ENCODE peak calls at places on chromosomes 1 and 21, in four cellular contexts. N is ovary, G is fibroblast of lung, L is right lobe of liver. O is an unnamed sample. For H3K36me3, the result is how much of the 10 kb centered on the place peaks cover.

GRCh38 chr1:32508751-32509140 is 30.5 kb upstream of the ZBTB8A start:
- DNase-seq in N (no peak), G (no peak), L (no peak), O (no peak)

GRCh38 chr1:24351918-24352637 is 32.9 kb downstream of the GRHL3 start:
- DNase-seq in N (no peak), G (peak), L (no peak), O (peak)

GRCh38 chr1:19385869-19386591 is 73.9 kb downstream of the SLC66A1 start:
- DNase-seq in N (peak), G (peak), L (peak), O (peak)

GRCh38 chr21:37342046-37342632 is 24.4 kb upstream of the DYRK1A start:
- DNase-seq in N (no peak), G (no peak), L (no peak), O (no peak)

GRCh38 chr1:106290805-106291537 is 765.5 kb upstream of the PRMT6 start:
- DNase-seq in N (no peak), G (peak), L (no peak), O (no peak)

GRCh38 chr1:206050655-206051235 is 2.2 kb upstream of the RHEX start:
- DNase-seq in N (no peak), G (no peak), L (no peak), O (no peak)

GRCh38 chr1:234629026-234629425 is 19.0 kb upstream of the IRF2BP2 start:
- DNase-seq in N (no peak), G (no peak), L (no peak), O (no peak)

GRCh38 chr1:181369416-181369815 is 113.9 kb upstream of the CACNA1E start:
- DNase-seq in N (no peak), G (no peak), L (no peak), O (no peak)

GRCh38 chr1:15919316-15919715 is 56.6 kb downstream of the ZBTB17 start:
- DNase-seq in N (no peak), G (peak), L (no peak), O (no peak)

GRCh38 chr21:14962217-14962616 is 102.6 kb downstream of the NRIP1 start:
- DNase-seq in N (no peak), G (no peak), L (no peak), O (no peak)

GRCh38 chr1:185291159-185291558 is 25.9 kb downstream of the IVNS1ABP start:
- DNase-seq in N (no peak), G (no peak), L (no peak), O (no peak)

GRCh38 chr1:227797144-227797543 is 18.3 kb upstream of the PRSS38 start:
- DNase-seq in N (no peak), G (no peak), L (no peak), O (no peak)

GRCh38 chr1:78096976-78097375 is 51.2 kb downstream of the GIPC2 start:
- DNase-seq in N (no peak), G (no peak), L (no peak), O (no peak)

GRCh38 chr21:39715804-39716397 is 29.1 kb upstream of the IGSF5 start:
- DNase-seq in N (peak), G (peak), L (peak), O (peak)

GRCh38 chr1:203640723-203641523 is 14.3 kb downstream of the ATP2B4 start:
- DNase-seq in N (no peak), G (no peak), L (no peak), O (no peak)

GRCh38 chr1:231338270-231339128 is at the start of gene SPRTN:
- DNase-seq in N (no peak), G (peak), L (no peak), O (no peak)

GRCh38 chr1:182841368-182841988 is 2.3 kb downstream of the DHX9 start:
- DNase-seq in N (no peak), G (peak), L (no peak), O (peak)

GRCh38 chr1:54557956-54558355 is 9.9 kb downstream of the ACOT11 start:
- DNase-seq in N (no peak), G (no peak), L (no peak), O (no peak)

GRCh38 chr1:5447479-5448070 is 544.6 kb downstream of the NPHP4 start:
- DNase-seq in N (no peak), G (no peak), L (no peak), O (peak)

GRCh38 chr1:22338071-22338765 is 113.4 kb upstream of the ZBTB40 start:
- DNase-seq in N (no peak), G (no peak), L (no peak), O (no peak)

GRCh38 chr1:219049411-219049943 is 124.2 kb upstream of the LYPLAL1 start:
- DNase-seq in N (no peak), G (peak), L (no peak), O (no peak)

GRCh38 chr1:227330279-227330678 is 12.0 kb upstream of the CDC42BPA start:
- DNase-seq in N (no peak), G (no peak), L (no peak), O (no peak)

GRCh38 chr1:31112223-31112622 is 46.7 kb upstream of the PUM1 start:
- DNase-seq in N (no peak), G (no peak), L (no peak), O (peak)

GRCh38 chr1:93448292-93448982 is 519 bp downstream of the FNBP1L start:
- DNase-seq in N (peak), G (no peak), L (peak), O (peak)

GRCh38 chr1:66624412-66625060 is 90.6 kb downstream of the SGIP1 start:
- DNase-seq in N (no peak), G (peak), L (no peak), O (no peak)

GRCh38 chr1:223233019-223233409 is 90.0 kb upstream of the TLR5 start:
- DNase-seq in N (no peak), G (no peak), L (no peak), O (no peak)

GRCh38 chr1:214010717-214011116 is 22.9 kb downstream of the PROX1 start:
- DNase-seq in N (no peak), G (no peak), L (no peak), O (no peak)

GRCh38 chr1:164891615-164892014 is 332.6 kb downstream of the PBX1 start:
- DNase-seq in N (no peak), G (no peak), L (no peak), O (no peak)

GRCh38 chr1:42334240-42335049 is 590 bp downstream of the FOXJ3 start:
- DNase-seq in N (peak), G (peak), L (peak), O (peak)

GRCh38 chr1:37244815-37245214 is 210.5 kb upstream of the GRIK3 start:
- DNase-seq in N (no peak), G (no peak), L (no peak), O (no peak)

GRCh38 chr1:230350208-230350921 is 75.8 kb downstream of the PGBD5 start:
- DNase-seq in N (no peak), G (no peak), L (no peak), O (no peak)

GRCh38 chr1:55064071-55064581 is 24.8 kb downstream of the PCSK9 start:
- DNase-seq in N (no peak), G (no peak), L (no peak), O (peak)

GRCh38 chr21:37877171-37877570 is 39.1 kb downstream of the KCNJ6 start:
- DNase-seq in N (no peak), G (peak), L (no peak), O (no peak)

GRCh38 chr1:159334797-159335196 is 32.7 kb downstream of the FCER1A start:
- DNase-seq in N (no peak), G (no peak), L (no peak), O (no peak)

GRCh38 chr1:1631793-1632420 is at the start of gene MMP23B:
- DNase-seq in N (peak), G (peak), L (no peak), O (peak)

GRCh38 chr1:16375521-16376359 is 8.7 kb downstream of the SZRD1 start:
- DNase-seq in N (no peak), G (peak), L (no peak), O (no peak)

GRCh38 chr1:1361982-1362423 is 3.6 kb upstream of the MXRA8 start:
- DNase-seq in N (peak), G (peak), L (no peak), O (peak)

GRCh38 chr1:206472454-206472853 is 2.2 kb downstream of the IKBKE start:
- DNase-seq in N (peak), G (peak), L (peak), O (peak)

GRCh38 chr1:21637514-21637913 is 31.6 kb downstream of the RAP1GAP start:
- DNase-seq in N (no peak), G (no peak), L (no peak), O (no peak)

GRCh38 chr1:41751804-41752513 is 166.8 kb downstream of the HIVEP3 start:
- DNase-seq in N (no peak), G (peak), L (no peak), O (no peak)

GRCh38 chr1:153669606-153670005 is 1.2 kb downstream of the ILF2 start:
- DNase-seq in N (no peak), G (no peak), L (peak), O (no peak)
- H3K36me3 ChIP-seq in N (under half), G (under half), L (under half), O (under half)

DNA sequence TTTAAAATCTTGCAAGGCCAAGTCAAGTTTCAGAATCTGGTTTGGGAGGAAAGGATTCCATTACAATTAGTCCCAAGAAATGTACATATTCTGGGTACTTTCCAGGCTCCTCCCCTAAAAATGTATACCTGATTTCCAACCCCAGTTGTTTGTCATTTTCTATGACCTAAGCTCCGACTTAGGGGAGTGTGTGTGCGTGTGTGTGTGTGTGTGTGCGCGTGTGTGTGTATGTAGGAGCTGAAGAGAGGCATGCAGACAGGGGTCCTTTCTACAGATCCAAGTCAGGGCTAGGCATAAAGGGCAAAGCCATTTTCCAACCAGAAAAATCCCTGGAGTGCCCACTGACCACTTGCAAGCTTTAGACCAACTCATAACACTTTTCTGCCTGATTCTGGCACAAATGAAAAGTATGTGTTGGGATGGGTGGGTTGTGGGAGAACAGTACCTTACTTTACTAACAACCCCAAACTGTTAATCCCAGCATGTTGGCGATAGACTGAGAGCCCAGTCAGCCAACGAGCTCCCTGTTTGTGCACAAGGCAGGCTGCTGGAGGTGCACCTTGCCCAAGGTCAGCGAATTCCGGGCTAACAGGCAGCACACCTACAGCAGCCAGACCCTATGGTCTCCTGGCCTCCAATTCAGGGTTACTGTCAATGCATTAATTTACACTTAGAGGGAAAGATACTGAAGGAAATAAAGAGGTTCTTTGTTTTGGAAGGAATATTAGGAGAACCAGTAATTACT is 1.7 kb downstream of the TRABD2B start:
- DNase-seq in N (no peak), G (no peak), L (peak), O (no peak)
- H3K4me3 ChIP-seq in N (no peak), G (no peak), L (peak), O (peak)

DNA sequence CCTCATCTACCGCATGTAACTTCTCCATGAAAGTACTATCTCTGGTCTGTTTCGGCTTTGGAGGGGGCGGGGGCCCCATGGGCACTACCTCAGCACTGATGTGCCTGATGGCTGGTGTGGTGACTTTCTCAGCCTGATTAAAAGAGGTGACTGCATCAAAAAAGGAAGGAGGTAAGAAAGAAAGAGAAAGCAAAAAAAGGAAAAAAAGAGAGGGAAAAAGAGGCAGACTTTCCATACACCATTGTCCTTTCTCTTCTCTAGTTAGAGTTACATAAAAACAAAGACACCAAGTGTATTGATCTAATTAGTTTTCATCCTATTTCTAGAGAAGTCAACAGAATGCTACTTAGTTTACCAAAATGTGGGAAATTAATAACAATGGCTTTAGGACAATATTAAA is 43.3 kb downstream of the GON4L start:
- DNase-seq in N (no peak), G (no peak), L (no peak), O (no peak)
- H3K36me3 ChIP-seq in N (under half), G (under half), L (under half), O (under half)

DNA sequence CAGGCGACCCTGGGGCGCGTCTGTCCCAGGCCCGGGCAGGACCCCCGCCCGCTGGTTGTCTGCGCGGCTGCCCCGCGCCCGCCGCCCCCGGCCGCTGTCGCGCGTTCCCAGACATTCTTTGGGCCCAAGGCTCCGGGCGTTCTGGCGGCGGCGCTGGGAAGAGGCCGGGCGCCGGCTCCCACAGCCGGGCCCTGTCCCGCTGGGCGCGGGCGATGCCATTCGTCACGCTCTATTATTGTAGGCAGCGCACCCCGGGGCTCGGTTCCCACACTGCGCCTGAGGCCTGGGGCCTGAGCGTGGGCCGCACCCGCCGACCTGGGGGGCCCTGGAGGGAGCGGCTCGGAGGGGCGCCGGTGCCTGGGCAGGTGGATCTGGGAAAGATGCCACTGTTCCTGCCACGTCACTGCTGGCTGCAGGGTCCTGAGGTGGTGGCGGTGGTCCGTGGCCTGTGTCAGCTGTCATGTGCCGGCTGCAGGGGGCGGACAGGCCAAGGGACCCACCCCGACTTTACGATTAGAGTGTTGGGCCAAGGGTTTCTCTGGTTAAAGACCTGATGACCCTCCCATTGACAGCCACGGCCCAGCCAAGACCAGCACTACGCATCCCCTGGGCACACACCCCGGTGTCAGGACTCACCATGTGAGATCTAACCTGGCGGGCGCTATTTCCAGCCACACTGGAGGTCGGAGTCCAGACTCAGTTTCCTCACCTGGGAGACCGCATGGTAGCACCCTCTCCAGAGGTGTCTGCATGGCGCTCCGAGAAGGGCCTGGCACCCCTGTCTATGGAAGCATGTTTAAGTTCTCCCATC is 55.1 kb upstream of the ADARB1 start:
- DNase-seq in N (peak), G (no peak), L (peak), O (no peak)
- H3K4me3 ChIP-seq in N (peak), G (no peak), L (no peak), O (peak)

DNA sequence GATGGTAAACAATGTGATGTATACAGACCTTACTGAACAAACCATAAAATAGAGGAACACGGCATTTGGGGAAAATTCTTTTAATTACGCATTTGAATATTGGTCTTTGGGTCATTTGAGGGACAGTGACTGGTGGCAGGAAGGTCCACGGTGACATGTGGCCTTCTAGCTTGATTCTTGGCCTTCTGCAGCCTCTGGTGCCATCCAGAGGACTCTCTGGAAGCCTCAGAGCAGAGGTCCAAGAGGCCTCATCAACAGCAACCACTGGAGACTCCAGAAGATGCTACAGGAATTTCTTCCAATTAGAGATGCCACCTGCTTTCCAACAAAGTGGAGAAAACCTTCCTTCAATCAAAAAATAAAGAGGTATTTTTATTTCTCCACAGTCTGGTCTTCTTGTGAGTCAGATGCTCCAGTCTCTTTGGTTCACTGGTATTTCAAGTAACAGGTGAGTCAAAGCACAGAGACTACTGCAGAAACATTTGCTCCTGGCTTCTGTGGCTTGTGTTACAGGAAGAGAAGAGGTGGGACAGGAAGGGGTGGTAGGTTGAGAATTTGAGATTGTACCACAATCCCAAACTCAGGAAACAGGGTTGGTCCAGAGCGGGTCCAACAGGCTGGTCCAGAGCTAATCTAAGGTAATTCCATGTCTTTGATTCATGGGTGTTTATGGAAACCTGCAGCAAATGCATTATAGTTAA is 2.7 kb upstream of the F5 start:
- DNase-seq in N (no peak), G (no peak), L (peak), O (no peak)
- H3K36me3 ChIP-seq in N (under half), G (under half), L (under half), O (under half)

DNA sequence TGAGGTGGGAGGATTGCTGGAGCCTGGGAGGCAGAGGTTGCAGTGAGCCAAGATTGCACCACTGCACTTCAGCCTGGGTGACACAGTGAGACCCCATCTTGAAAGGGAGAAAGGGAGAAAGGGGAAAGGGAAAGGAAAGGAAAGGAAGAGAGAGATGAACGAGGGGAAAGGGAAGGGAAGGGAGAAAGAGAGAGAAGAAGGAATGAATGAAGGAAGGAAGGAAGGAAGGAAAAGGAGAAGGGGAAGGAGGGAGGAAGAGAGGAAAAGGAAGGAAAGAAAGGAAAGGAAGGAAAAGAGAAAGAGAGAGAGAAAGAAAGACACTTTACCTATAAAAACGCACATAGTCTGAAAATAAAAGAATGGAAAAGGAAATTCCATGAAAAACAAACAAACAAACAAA is 18.0 kb downstream of the ZNF695 start:
- DNase-seq in N (no peak), G (no peak), L (no peak), O (no peak)
- H3K4me3 ChIP-seq in N (no peak), G (no peak), L (no peak), O (no peak)

GRCh38 chr1:76055987-76056386 is 18.6 kb upstream of the ST6GALNAC3 start:
- DNase-seq in N (no peak), G (no peak), L (no peak), O (no peak)
- H3K36me3 ChIP-seq in N (under half), G (under half), L (under half), O (under half)

GRCh38 chr1:154503898-154504297 is 1.7 kb upstream of the SHE start:
- DNase-seq in N (no peak), G (no peak), L (no peak), O (no peak)

GRCh38 chr1:154502742-154503111 is 515 bp upstream of the SHE start:
- DNase-seq in N (peak), G (no peak), L (peak), O (no peak)

GRCh38 chr1:154500533-154500932 is 1.5 kb upstream of the TDRD10 start:
- DNase-seq in N (no peak), G (no peak), L (no peak), O (no peak)

GRCh38 chr1:154501423-154502065 is 475 bp upstream of the TDRD10 start:
- DNase-seq in N (peak), G (no peak), L (peak), O (peak)

DNA sequence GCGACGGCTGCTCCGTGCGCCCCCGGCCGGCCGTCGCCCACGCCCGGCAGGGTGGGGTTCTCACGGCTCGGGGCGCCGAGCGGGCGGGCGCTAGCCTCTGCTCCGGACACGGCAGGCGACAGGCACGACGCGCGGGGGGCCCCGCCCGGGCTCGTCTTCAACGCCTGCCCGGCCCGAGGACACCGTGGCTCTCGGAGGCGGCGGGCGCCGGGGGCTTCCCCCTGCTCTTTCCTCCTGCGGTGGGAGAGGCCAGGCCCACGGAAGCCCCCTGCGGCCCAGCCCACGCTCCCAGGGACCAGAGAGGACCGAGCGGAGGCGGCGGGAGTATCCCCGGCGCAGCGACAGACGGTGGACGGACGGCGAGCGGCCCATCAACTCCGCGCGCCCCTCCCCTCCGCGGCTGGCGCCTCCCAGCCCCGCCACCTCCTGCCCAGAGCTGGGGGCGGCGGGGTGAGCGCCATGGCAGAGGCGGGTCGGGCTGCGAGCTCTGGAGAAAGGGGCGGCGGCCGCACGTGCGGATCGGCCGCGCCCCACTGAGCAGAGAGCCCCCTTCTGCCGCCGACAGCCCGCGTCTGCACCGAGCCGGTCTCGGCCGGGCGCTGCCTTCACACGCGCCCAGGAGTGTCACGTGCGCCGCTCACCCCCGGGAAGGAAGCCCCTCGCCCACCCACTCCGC is at the start of the genes SHE and TDRD10:
- DNase-seq in N (peak), G (no peak), L (peak), O (peak)
- H3K4me3 ChIP-seq in N (peak), G (no peak), L (peak), O (no peak)

O was measured in hepatocyte.